ENCODE peak calls at places on chromosomes 2 and 18, in ten cellular contexts. One of them, this sample, is unnamed.

GRCh38 chr2:21356076-21356856 is 232.5 kb downstream of the TDRD15 start:
- DNase-seq in MM.1S: no peak
- DNase-seq in choroid plexus epithelial cell: no peak
- DNase-seq in NB4: no peak
- DNase-seq in colonic mucosa: no peak
- DNase-seq in hepatocyte: no peak
- DNase-seq in CD8-positive, alpha-beta T cell: no peak
- DNase-seq in Peyer's patch: no peak
- DNase-seq in K562: no peak
- DNase-seq in GM12865: no peak
- DNase-seq in this sample: no peak

GRCh38 chr18:79383388-79384056 is 12.2 kb upstream of the NFATC1 start:
- DNase-seq in MM.1S: no peak
- DNase-seq in choroid plexus epithelial cell: no peak
- DNase-seq in NB4: no peak
- DNase-seq in colonic mucosa: no peak
- DNase-seq in hepatocyte: no peak
- DNase-seq in CD8-positive, alpha-beta T cell: no peak
- DNase-seq in Peyer's patch: no peak
- DNase-seq in K562: no peak
- DNase-seq in GM12865: no peak
- DNase-seq in this sample: no peak

GRCh38 chr2:237872178-237872887 is 12.9 kb downstream of the RAMP1 start:
- DNase-seq in MM.1S: no peak
- DNase-seq in choroid plexus epithelial cell: no peak
- DNase-seq in NB4: no peak
- DNase-seq in colonic mucosa: no peak
- DNase-seq in hepatocyte: peak
- DNase-seq in CD8-positive, alpha-beta T cell: no peak
- DNase-seq in Peyer's patch: peak
- DNase-seq in K562: no peak
- DNase-seq in GM12865: no peak
- DNase-seq in this sample: no peak

GRCh38 chr2:37615808-37616673 is 55.4 kb downstream of the CDC42EP3 start:
- DNase-seq in MM.1S: peak
- DNase-seq in choroid plexus epithelial cell: no peak
- DNase-seq in NB4: peak
- DNase-seq in colonic mucosa: peak
- DNase-seq in hepatocyte: no peak
- DNase-seq in CD8-positive, alpha-beta T cell: peak
- DNase-seq in Peyer's patch: peak
- DNase-seq in K562: no peak
- DNase-seq in GM12865: peak
- DNase-seq in this sample: no peak

GRCh38 chr18:3901811-3902210 is 451.8 kb downstream of the TGIF1 start:
- DNase-seq in MM.1S: no peak
- DNase-seq in choroid plexus epithelial cell: no peak
- DNase-seq in NB4: no peak
- DNase-seq in colonic mucosa: no peak
- DNase-seq in hepatocyte: no peak
- DNase-seq in CD8-positive, alpha-beta T cell: no peak
- DNase-seq in Peyer's patch: no peak
- DNase-seq in K562: no peak
- DNase-seq in GM12865: no peak
- DNase-seq in this sample: no peak

GRCh38 chr2:231425811-231426703 is 30.5 kb downstream of the B3GNT7 start:
- DNase-seq in MM.1S: no peak
- DNase-seq in choroid plexus epithelial cell: no peak
- DNase-seq in NB4: no peak
- DNase-seq in colonic mucosa: no peak
- DNase-seq in hepatocyte: peak
- DNase-seq in CD8-positive, alpha-beta T cell: peak
- DNase-seq in Peyer's patch: no peak
- DNase-seq in K562: no peak
- DNase-seq in GM12865: peak
- DNase-seq in this sample: no peak

GRCh38 chr2:182186132-182186735 is 200.6 kb downstream of the PPP1R1C start:
- DNase-seq in MM.1S: peak
- DNase-seq in choroid plexus epithelial cell: peak
- DNase-seq in NB4: peak
- DNase-seq in colonic mucosa: no peak
- DNase-seq in hepatocyte: peak
- DNase-seq in CD8-positive, alpha-beta T cell: no peak
- DNase-seq in Peyer's patch: no peak
- DNase-seq in K562: peak
- DNase-seq in GM12865: peak
- DNase-seq in this sample: no peak

GRCh38 chr18:75209129-75209951 is at the start of gene PTGR3:
- DNase-seq in MM.1S: peak
- DNase-seq in choroid plexus epithelial cell: peak
- DNase-seq in NB4: peak
- DNase-seq in colonic mucosa: peak
- DNase-seq in hepatocyte: peak
- DNase-seq in CD8-positive, alpha-beta T cell: peak
- DNase-seq in Peyer's patch: peak
- DNase-seq in K562: peak
- DNase-seq in GM12865: peak
- DNase-seq in this sample: peak

GRCh38 chr18:12283256-12283655 is 24.8 kb upstream of the TUBB6 start:
- DNase-seq in MM.1S: no peak
- DNase-seq in choroid plexus epithelial cell: peak
- DNase-seq in NB4: peak
- DNase-seq in colonic mucosa: no peak
- DNase-seq in hepatocyte: no peak
- DNase-seq in CD8-positive, alpha-beta T cell: no peak
- DNase-seq in Peyer's patch: no peak
- DNase-seq in K562: peak
- DNase-seq in GM12865: no peak
- DNase-seq in this sample: no peak

GRCh38 chr2:230661072-230661957 is 51.3 kb upstream of the CAB39 start:
- DNase-seq in MM.1S: peak
- DNase-seq in choroid plexus epithelial cell: no peak
- DNase-seq in NB4: peak
- DNase-seq in colonic mucosa: no peak
- DNase-seq in hepatocyte: no peak
- DNase-seq in CD8-positive, alpha-beta T cell: peak
- DNase-seq in Peyer's patch: peak
- DNase-seq in K562: no peak
- DNase-seq in GM12865: peak
- DNase-seq in this sample: no peak

GRCh38 chr2:28716265-28716865 is 35.3 kb upstream of the PPP1CB start:
- DNase-seq in MM.1S: no peak
- DNase-seq in choroid plexus epithelial cell: peak
- DNase-seq in NB4: peak
- DNase-seq in colonic mucosa: peak
- DNase-seq in hepatocyte: peak
- DNase-seq in CD8-positive, alpha-beta T cell: no peak
- DNase-seq in Peyer's patch: peak
- DNase-seq in K562: no peak
- DNase-seq in GM12865: peak
- DNase-seq in this sample: peak

GRCh38 chr2:61340242-61340641 is 130.6 kb downstream of the USP34 start:
- DNase-seq in MM.1S: no peak
- DNase-seq in choroid plexus epithelial cell: peak
- DNase-seq in NB4: no peak
- DNase-seq in colonic mucosa: no peak
- DNase-seq in hepatocyte: no peak
- DNase-seq in CD8-positive, alpha-beta T cell: no peak
- DNase-seq in Peyer's patch: no peak
- DNase-seq in K562: no peak
- DNase-seq in GM12865: no peak
- DNase-seq in this sample: no peak

GRCh38 chr2:189300917-189301316 is 121.4 kb upstream of the COL5A2 start:
- DNase-seq in MM.1S: peak
- DNase-seq in choroid plexus epithelial cell: no peak
- DNase-seq in NB4: no peak
- DNase-seq in colonic mucosa: no peak
- DNase-seq in hepatocyte: no peak
- DNase-seq in CD8-positive, alpha-beta T cell: peak
- DNase-seq in Peyer's patch: peak
- DNase-seq in K562: no peak
- DNase-seq in GM12865: no peak
- DNase-seq in this sample: no peak

GRCh38 chr2:15805772-15806171 is 134.6 kb upstream of the MYCN start:
- DNase-seq in MM.1S: no peak
- DNase-seq in choroid plexus epithelial cell: no peak
- DNase-seq in NB4: no peak
- DNase-seq in colonic mucosa: no peak
- DNase-seq in hepatocyte: no peak
- DNase-seq in CD8-positive, alpha-beta T cell: no peak
- DNase-seq in Peyer's patch: no peak
- DNase-seq in K562: no peak
- DNase-seq in GM12865: no peak
- DNase-seq in this sample: no peak

GRCh38 chr2:150485114-150485870 is 2.2 kb downstream of the RND3 start:
- DNase-seq in MM.1S: peak
- DNase-seq in choroid plexus epithelial cell: peak
- DNase-seq in NB4: no peak
- DNase-seq in colonic mucosa: peak
- DNase-seq in hepatocyte: peak
- DNase-seq in CD8-positive, alpha-beta T cell: no peak
- DNase-seq in Peyer's patch: peak
- DNase-seq in K562: no peak
- DNase-seq in GM12865: peak
- DNase-seq in this sample: peak

GRCh38 chr2:42214669-42215068 is 45.5 kb downstream of the EML4 start:
- DNase-seq in MM.1S: no peak
- DNase-seq in choroid plexus epithelial cell: peak
- DNase-seq in NB4: peak
- DNase-seq in colonic mucosa: no peak
- DNase-seq in hepatocyte: no peak
- DNase-seq in CD8-positive, alpha-beta T cell: no peak
- DNase-seq in Peyer's patch: no peak
- DNase-seq in K562: no peak
- DNase-seq in GM12865: no peak
- DNase-seq in this sample: no peak

GRCh38 chr18:13725566-13726227 is 661 bp downstream of the FAM210A start:
- DNase-seq in MM.1S: peak
- DNase-seq in choroid plexus epithelial cell: peak
- DNase-seq in NB4: no peak
- DNase-seq in colonic mucosa: peak
- DNase-seq in hepatocyte: peak
- DNase-seq in CD8-positive, alpha-beta T cell: no peak
- DNase-seq in Peyer's patch: no peak
- DNase-seq in K562: no peak
- DNase-seq in GM12865: peak
- DNase-seq in this sample: no peak

GRCh38 chr2:120982598-120982997 is 246.9 kb downstream of the GLI2 start:
- DNase-seq in MM.1S: no peak
- DNase-seq in choroid plexus epithelial cell: no peak
- DNase-seq in NB4: no peak
- DNase-seq in colonic mucosa: no peak
- DNase-seq in hepatocyte: no peak
- DNase-seq in CD8-positive, alpha-beta T cell: no peak
- DNase-seq in Peyer's patch: no peak
- DNase-seq in K562: no peak
- DNase-seq in GM12865: no peak
- DNase-seq in this sample: no peak

GRCh38 chr2:106868199-106868598 is 17.8 kb downstream of the ST6GAL2 start:
- DNase-seq in MM.1S: no peak
- DNase-seq in choroid plexus epithelial cell: no peak
- DNase-seq in NB4: peak
- DNase-seq in colonic mucosa: no peak
- DNase-seq in hepatocyte: no peak
- DNase-seq in CD8-positive, alpha-beta T cell: no peak
- DNase-seq in Peyer's patch: no peak
- DNase-seq in K562: peak
- DNase-seq in GM12865: no peak
- DNase-seq in this sample: no peak
- TF ChIP-seq CTCF in MM.1S: peak
- TF ChIP-seq CTCF in choroid plexus epithelial cell: peak
- TF ChIP-seq CTCF in NB4: peak
- TF ChIP-seq CTCF in colonic mucosa: no peak
- TF ChIP-seq CTCF in hepatocyte: peak
- TF ChIP-seq CTCF in CD8-positive, alpha-beta T cell: no peak
- TF ChIP-seq CTCF in Peyer's patch: no peak
- TF ChIP-seq CTCF in K562: peak
- TF ChIP-seq CTCF in GM12865: no peak
- TF ChIP-seq CTCF in this sample: no peak

DNA sequence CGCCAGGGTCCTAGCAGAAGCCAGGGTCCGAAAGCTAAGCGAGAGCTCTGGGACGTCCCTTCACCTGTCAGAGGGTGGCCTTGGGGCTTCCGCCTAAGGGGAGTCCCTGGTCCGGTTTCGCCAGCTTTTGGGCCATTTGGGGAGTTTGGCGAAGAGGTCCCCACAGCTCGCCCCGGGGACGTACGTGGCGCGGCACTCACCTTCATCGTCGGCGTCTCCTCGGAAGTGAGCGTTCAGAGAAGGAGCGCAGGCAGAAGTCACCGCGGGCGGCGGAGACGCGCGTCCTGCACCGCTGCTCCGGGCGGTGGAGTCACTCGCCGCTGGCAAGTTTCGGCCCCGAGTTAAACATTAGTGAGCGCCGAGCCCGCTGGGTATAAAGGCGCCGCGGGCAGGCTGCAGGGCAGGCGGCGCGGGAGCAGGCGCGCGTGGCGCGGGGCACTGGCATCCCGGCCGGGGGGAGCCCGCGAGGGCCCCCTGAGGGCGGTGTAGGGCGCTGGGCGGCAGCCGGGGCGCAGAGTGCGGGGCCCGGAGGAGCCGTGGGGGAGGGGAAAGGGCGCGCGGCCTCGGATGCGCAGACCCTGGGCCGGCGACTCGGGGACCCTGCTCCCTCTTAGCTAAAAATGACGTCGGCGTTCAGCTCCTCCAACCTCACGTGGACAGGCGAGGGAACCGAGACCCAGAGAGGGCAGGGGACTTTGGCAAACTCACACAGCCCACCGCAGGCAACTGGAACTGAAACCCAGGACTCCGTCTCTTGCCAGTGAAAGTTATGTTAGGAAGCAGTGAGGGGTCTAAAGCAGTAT is at the start of gene DPP4:
- DNase-seq in MM.1S: peak
- DNase-seq in choroid plexus epithelial cell: no peak
- DNase-seq in NB4: peak
- DNase-seq in colonic mucosa: peak
- DNase-seq in hepatocyte: peak
- DNase-seq in CD8-positive, alpha-beta T cell: peak
- DNase-seq in Peyer's patch: peak
- DNase-seq in K562: no peak
- DNase-seq in GM12865: peak
- DNase-seq in this sample: no peak
- H3K4me3 ChIP-seq in MM.1S: peak
- H3K4me3 ChIP-seq in choroid plexus epithelial cell: peak
- H3K4me3 ChIP-seq in NB4: no peak
- H3K4me3 ChIP-seq in colonic mucosa: peak
- H3K4me3 ChIP-seq in hepatocyte: peak
- H3K4me3 ChIP-seq in CD8-positive, alpha-beta T cell: peak
- H3K4me3 ChIP-seq in Peyer's patch: peak
- H3K4me3 ChIP-seq in K562: no peak
- H3K4me3 ChIP-seq in GM12865: peak
- H3K4me3 ChIP-seq in this sample: peak

GRCh38 chr18:2134364-2134763 is 436.9 kb downstream of the METTL4 start:
- DNase-seq in MM.1S: no peak
- DNase-seq in choroid plexus epithelial cell: peak
- DNase-seq in NB4: no peak
- DNase-seq in colonic mucosa: no peak
- DNase-seq in hepatocyte: no peak
- DNase-seq in CD8-positive, alpha-beta T cell: no peak
- DNase-seq in Peyer's patch: no peak
- DNase-seq in K562: no peak
- DNase-seq in GM12865: no peak
- DNase-seq in this sample: no peak
- TF ChIP-seq CTCF in MM.1S: no peak
- TF ChIP-seq CTCF in choroid plexus epithelial cell: peak
- TF ChIP-seq CTCF in NB4: no peak
- TF ChIP-seq CTCF in colonic mucosa: no peak
- TF ChIP-seq CTCF in hepatocyte: peak
- TF ChIP-seq CTCF in CD8-positive, alpha-beta T cell: no peak
- TF ChIP-seq CTCF in Peyer's patch: no peak
- TF ChIP-seq CTCF in K562: no peak
- TF ChIP-seq CTCF in GM12865: no peak
- TF ChIP-seq CTCF in this sample: no peak

GRCh38 chr18:70382992-70383717 is 94.3 kb downstream of the SOCS6 start:
- DNase-seq in MM.1S: no peak
- DNase-seq in choroid plexus epithelial cell: no peak
- DNase-seq in NB4: no peak
- DNase-seq in colonic mucosa: no peak
- DNase-seq in hepatocyte: no peak
- DNase-seq in CD8-positive, alpha-beta T cell: no peak
- DNase-seq in Peyer's patch: no peak
- DNase-seq in K562: no peak
- DNase-seq in GM12865: no peak
- DNase-seq in this sample: no peak
- H3K4me3 ChIP-seq in MM.1S: no peak
- H3K4me3 ChIP-seq in choroid plexus epithelial cell: no peak
- H3K4me3 ChIP-seq in NB4: no peak
- H3K4me3 ChIP-seq in colonic mucosa: no peak
- H3K4me3 ChIP-seq in hepatocyte: no peak
- H3K4me3 ChIP-seq in CD8-positive, alpha-beta T cell: no peak
- H3K4me3 ChIP-seq in Peyer's patch: no peak
- H3K4me3 ChIP-seq in K562: no peak
- H3K4me3 ChIP-seq in GM12865: no peak
- H3K4me3 ChIP-seq in this sample: no peak